ENCODE peak calls at places on chromosomes 11 and 22, in nine cellular contexts. Y is WERI-Rb-1; R is HAP-1; O is prostate gland; I is cardiac muscle cell; Z is CD4-positive, alpha-beta memory T cell; F is K562; Q is SJSA1; T is ovary. B is an unnamed sample. For H3K9me3, the result is how much of the 10 kb centered on the place peaks cover.

GRCh38 chr11:107704432-107704831 is 7.4 kb downstream of the SLN start:
- DNase-seq in Y (no peak), R (no peak), O (no peak), I (no peak), Z (no peak), F (no peak), Q (peak), T (no peak), B (no peak)

GRCh38 chr11:115660072-115660805 is 156.0 kb upstream of the CADM1 start:
- DNase-seq in Y (peak), R (no peak), O (no peak), I (peak), Z (no peak), F (no peak), Q (no peak), T (no peak), B (no peak)

GRCh38 chr11:832529-833113 is at the start of gene CD151:
- DNase-seq in Y (peak), R (peak), O (no peak), I (peak), Z (peak), F (peak), Q (no peak), T (no peak), B (peak)

GRCh38 chr11:33590471-33590870 is 110.2 kb downstream of the C11orf91 start:
- DNase-seq in Y (no peak), R (no peak), O (no peak), I (no peak), Z (no peak), F (no peak), Q (no peak), T (no peak), B (no peak)

GRCh38 chr11:99020324-99021225 is at the start of gene CNTN5:
- DNase-seq in Y (peak), R (no peak), O (no peak), I (peak), Z (no peak), F (peak), Q (no peak), T (peak), B (no peak)

GRCh38 chr22:44186737-44187136 is 6.0 kb downstream of the PARVG start:
- DNase-seq in Y (no peak), R (no peak), O (no peak), I (no peak), Z (no peak), F (no peak), Q (no peak), T (no peak), B (no peak)

GRCh38 chr11:13955971-13956421 is 6.5 kb upstream of the SPON1 start:
- DNase-seq in Y (peak), R (peak), O (peak), I (peak), Z (peak), F (peak), Q (peak), T (peak), B (peak)

GRCh38 chr11:69411257-69411924 is 70.1 kb upstream of the LINC01488 start:
- DNase-seq in Y (no peak), R (no peak), O (no peak), I (no peak), Z (no peak), F (no peak), Q (no peak), T (no peak), B (no peak)

GRCh38 chr11:2308713-2309112 is 6.9 kb downstream of the TSPAN32 start:
- DNase-seq in Y (no peak), R (no peak), O (no peak), I (no peak), Z (no peak), F (no peak), Q (no peak), T (peak), B (no peak)

GRCh38 chr11:112694813-112695212 is 266.4 kb upstream of the NCAM1 start:
- DNase-seq in Y (peak), R (no peak), O (no peak), I (no peak), Z (no peak), F (no peak), Q (no peak), T (no peak), B (no peak)

GRCh38 chr22:48779661-48780596 is 1047.7 kb downstream of the BRD1 start:
- DNase-seq in Y (no peak), R (no peak), O (no peak), I (no peak), Z (no peak), F (no peak), Q (peak), T (no peak), B (no peak)

GRCh38 chr22:48779211-48779643 is 1048.4 kb downstream of the BRD1 start:
- DNase-seq in Y (no peak), R (no peak), O (no peak), I (no peak), Z (no peak), F (no peak), Q (peak), T (no peak), B (no peak)

GRCh38 chr22:48781868-48782267 is 1045.8 kb downstream of the BRD1 start:
- DNase-seq in Y (no peak), R (no peak), O (no peak), I (no peak), Z (no peak), F (no peak), Q (peak), T (no peak), B (no peak)

GRCh38 chr22:48781391-48781790 is 1046.3 kb downstream of the BRD1 start:
- DNase-seq in Y (no peak), R (no peak), O (no peak), I (no peak), Z (no peak), F (no peak), Q (peak), T (no peak), B (no peak)

GRCh38 chr22:48780597-48781277 is 1046.9 kb downstream of the BRD1 start:
- DNase-seq in Y (no peak), R (no peak), O (no peak), I (no peak), Z (no peak), F (no peak), Q (peak), T (no peak), B (no peak)
- H3K9me3 ChIP-seq in Y (under half), R (under half), O (under half), I (under half), Z (under half), F (under half), Q (under half), T (under half), B (under half)

GRCh38 chr11:106627694-106628093 is 390.6 kb downstream of the GUCY1A2 start:
- DNase-seq in Y (no peak), R (no peak), O (no peak), I (no peak), Z (no peak), F (no peak), Q (no peak), T (no peak), B (no peak)

DNA sequence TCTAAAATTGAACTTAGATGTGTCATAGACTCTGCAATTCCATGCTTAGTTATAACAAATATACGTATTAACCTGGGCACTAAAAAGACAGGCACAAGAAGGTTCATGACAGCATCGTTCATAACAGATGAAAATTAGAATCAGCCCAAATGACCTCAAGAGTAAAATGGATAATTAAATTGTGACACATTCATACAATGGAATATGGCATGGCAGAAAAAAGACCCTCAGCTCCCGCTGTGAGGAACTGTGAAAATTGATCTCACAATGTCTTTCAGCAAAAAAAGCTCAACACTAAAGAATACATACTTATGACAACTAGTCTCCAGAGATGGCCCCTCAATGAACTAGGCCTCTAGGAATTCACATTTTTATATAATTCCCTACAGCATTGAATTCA is 386.0 kb downstream of the GUCY1A2 start:
- DNase-seq in Y (no peak), R (no peak), O (no peak), I (no peak), Z (no peak), F (no peak), Q (no peak), T (no peak), B (no peak)
- H3K9me3 ChIP-seq in Y (under half), R (under half), O (under half), I (under half), Z (under half), F (under half), Q (under half), T (under half), B (under half)

DNA sequence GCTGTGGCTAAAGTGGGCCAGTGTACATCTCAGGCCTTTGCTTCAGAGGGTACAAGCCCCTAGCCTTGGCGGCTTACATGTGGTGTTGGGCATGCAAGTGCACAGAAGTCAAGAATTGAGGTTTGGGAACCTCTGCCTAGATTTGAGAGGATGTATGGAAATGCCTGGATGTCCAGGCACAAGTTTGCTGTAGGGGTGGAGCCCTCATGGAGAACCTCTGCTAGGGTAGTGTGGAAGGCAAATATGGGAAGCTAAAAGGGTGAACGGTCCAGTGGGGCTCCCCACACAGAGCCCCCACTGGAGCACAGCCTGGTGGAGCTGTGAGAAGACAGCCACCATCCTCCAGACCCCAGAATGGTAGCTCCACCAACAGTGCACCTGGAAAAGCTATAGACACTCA is 28.5 kb upstream of the PGR start:
- DNase-seq in Y (no peak), R (no peak), O (no peak), I (no peak), Z (no peak), F (no peak), Q (no peak), T (no peak), B (no peak)
- H3K9me3 ChIP-seq in Y (under half), R (under half), O (under half), I (under half), Z (under half), F (under half), Q (under half), T (under half), B (half or more)

GRCh38 chr22:48365386-48365785 is 1462.3 kb downstream of the BRD1 start:
- DNase-seq in Y (no peak), R (no peak), O (no peak), I (no peak), Z (no peak), F (no peak), Q (no peak), T (no peak), B (no peak)
- H3K9me3 ChIP-seq in Y (under half), R (under half), O (under half), I (under half), Z (under half), F (under half), Q (under half), T (under half), B (under half)

DNA sequence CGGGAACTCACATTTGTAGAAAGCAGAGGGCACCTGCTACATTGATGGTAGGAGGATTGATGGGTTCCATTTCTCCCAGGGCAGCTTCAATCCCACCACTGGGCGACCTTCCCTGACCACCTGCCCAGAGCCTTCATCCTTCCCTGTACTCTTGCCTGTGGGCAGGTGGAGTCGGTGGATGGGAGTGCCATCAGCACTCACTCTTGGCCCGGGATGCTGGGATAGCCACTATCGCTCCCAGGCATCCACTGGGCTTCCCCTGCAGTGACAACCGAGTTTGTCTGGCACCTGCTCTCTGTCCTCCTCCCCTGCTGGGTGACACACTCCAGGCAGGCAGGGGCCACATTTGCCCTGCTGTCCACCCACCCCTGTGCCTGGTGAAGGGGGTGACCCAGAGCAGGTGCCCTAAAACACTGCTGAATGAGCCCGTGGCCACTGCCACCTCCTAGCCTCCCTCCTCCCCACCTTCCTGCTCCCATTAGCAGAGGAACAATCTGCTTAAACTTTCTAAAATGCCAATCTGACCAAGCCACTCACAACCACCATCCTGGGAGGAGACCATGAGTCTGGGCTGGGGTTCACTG is 604.7 kb downstream of the TBC1D22A start:
- DNase-seq in Y (peak), R (no peak), O (no peak), I (no peak), Z (no peak), F (no peak), Q (peak), T (no peak), B (no peak)
- H3K9me3 ChIP-seq in Y (under half), R (under half), O (under half), I (under half), Z (under half), F (under half), Q (under half), T (under half), B (under half)

GRCh38 chr11:44833869-44834452 is 107.2 kb downstream of the TSPAN18 start:
- DNase-seq in Y (peak), R (peak), O (no peak), I (no peak), Z (no peak), F (no peak), Q (no peak), T (no peak), B (no peak)
- H3K9me3 ChIP-seq in Y (under half), R (under half), O (under half), I (under half), Z (under half), F (under half), Q (under half), T (under half), B (under half)

DNA sequence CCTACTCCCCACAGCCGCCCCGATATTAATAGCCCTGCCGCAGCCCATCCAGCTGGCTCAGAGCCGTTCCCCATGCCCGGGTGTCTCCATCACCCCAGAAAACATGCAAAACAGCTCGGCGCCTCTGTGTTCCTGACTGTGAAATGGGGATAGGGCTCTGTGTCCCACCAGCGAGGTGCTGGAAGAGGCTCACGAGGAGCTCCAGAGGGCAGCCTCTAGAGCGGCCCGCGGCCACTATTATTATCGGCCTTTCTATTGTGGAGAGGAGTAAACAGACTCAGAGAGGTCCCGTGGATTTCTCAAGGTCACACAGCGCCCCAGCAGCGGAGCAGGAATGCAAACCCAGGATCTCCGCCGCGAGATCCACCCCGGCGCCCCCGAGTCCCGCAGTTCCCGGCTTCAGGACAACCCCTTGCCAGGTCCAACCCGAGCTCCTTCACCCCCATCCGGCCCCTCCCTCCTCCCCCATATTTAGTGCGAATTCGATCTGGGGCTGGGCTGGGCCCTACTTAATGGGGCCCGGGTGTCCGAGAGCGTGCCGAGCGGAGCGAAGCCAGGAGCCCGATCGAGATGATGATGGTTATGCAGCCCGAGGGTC is at the start of gene ACTN3:
- DNase-seq in Y (no peak), R (no peak), O (peak), I (peak), Z (no peak), F (peak), Q (no peak), T (peak), B (no peak)
- H3K9me3 ChIP-seq in Y (under half), R (under half), O (under half), I (under half), Z (under half), F (under half), Q (under half), T (under half), B (under half)

GRCh38 chr22:49053574-49053973 is 774.1 kb downstream of the BRD1 start:
- DNase-seq in Y (no peak), R (no peak), O (no peak), I (no peak), Z (no peak), F (no peak), Q (no peak), T (no peak), B (no peak)

GRCh38 chr22:49057910-49058309 is 769.8 kb downstream of the BRD1 start:
- DNase-seq in Y (no peak), R (no peak), O (no peak), I (no peak), Z (no peak), F (no peak), Q (no peak), T (no peak), B (no peak)

GRCh38 chr22:49055406-49055805 is 772.3 kb downstream of the BRD1 start:
- DNase-seq in Y (no peak), R (no peak), O (no peak), I (no peak), Z (no peak), F (no peak), Q (no peak), T (no peak), B (no peak)

GRCh38 chr22:49052560-49052959 is 775.1 kb downstream of the BRD1 start:
- DNase-seq in Y (no peak), R (no peak), O (no peak), I (no peak), Z (no peak), F (no peak), Q (no peak), T (no peak), B (no peak)

GRCh38 chr22:49056301-49056700 is 771.4 kb downstream of the BRD1 start:
- DNase-seq in Y (no peak), R (no peak), O (no peak), I (no peak), Z (no peak), F (no peak), Q (no peak), T (no peak), B (no peak)
- H3K9me3 ChIP-seq in Y (under half), R (under half), O (under half), I (under half), Z (under half), F (under half), Q (under half), T (under half), B (under half)

GRCh38 chr22:47448231-47449035 is 686.0 kb downstream of the TBC1D22A start:
- DNase-seq in Y (no peak), R (no peak), O (no peak), I (no peak), Z (no peak), F (no peak), Q (no peak), T (no peak), B (no peak)
- H3K9me3 ChIP-seq in Y (under half), R (under half), O (under half), I (under half), Z (under half), F (under half), Q (under half), T (under half), B (under half)

B was measured in Karpas-422.